ENCODE peak calls at places on chromosomes 3 and 15, in four cellular contexts. One of them, this sample, is unnamed.

GRCh38 chr15:55654541-55654940 is 66.4 kb upstream of the PYGO1 start:
- DNase-seq in H1: no peak
- DNase-seq in GM12878: no peak
- DNase-seq in HepG2: no peak
- DNase-seq in this sample: no peak

GRCh38 chr15:69784808-69785550 is 312.7 kb downstream of the TLE3 start:
- DNase-seq in H1: no peak
- DNase-seq in GM12878: no peak
- DNase-seq in HepG2: no peak
- DNase-seq in this sample: no peak

GRCh38 chr3:131231710-131232348 is 149.7 kb upstream of the NUDT16 start:
- DNase-seq in H1: no peak
- DNase-seq in GM12878: no peak
- DNase-seq in HepG2: peak
- DNase-seq in this sample: no peak

GRCh38 chr3:152328841-152329240 is 60.1 kb downstream of the MBNL1 start:
- DNase-seq in H1: no peak
- DNase-seq in GM12878: no peak
- DNase-seq in HepG2: peak
- DNase-seq in this sample: no peak

GRCh38 chr3:71432044-71432970 is 151.2 kb downstream of the FOXP1 start:
- DNase-seq in H1: no peak
- DNase-seq in GM12878: no peak
- DNase-seq in HepG2: no peak
- DNase-seq in this sample: no peak

GRCh38 chr3:124599779-124600693 is 130.2 kb upstream of the UMPS start:
- DNase-seq in H1: no peak
- DNase-seq in GM12878: no peak
- DNase-seq in HepG2: peak
- DNase-seq in this sample: no peak

GRCh38 chr3:182668974-182669373 is 124.3 kb upstream of the ATP11B start:
- DNase-seq in H1: no peak
- DNase-seq in GM12878: no peak
- DNase-seq in HepG2: no peak
- DNase-seq in this sample: no peak

GRCh38 chr3:139979991-139980390 is 45.0 kb downstream of the CLSTN2 start:
- DNase-seq in H1: no peak
- DNase-seq in GM12878: no peak
- DNase-seq in HepG2: no peak
- DNase-seq in this sample: no peak

GRCh38 chr3:89332311-89333159 is 225.1 kb downstream of the EPHA3 start:
- DNase-seq in H1: peak
- DNase-seq in GM12878: no peak
- DNase-seq in HepG2: no peak
- DNase-seq in this sample: no peak

GRCh38 chr15:71707230-71708051 is 102.9 kb upstream of the NR2E3 start:
- DNase-seq in H1: no peak
- DNase-seq in GM12878: no peak
- DNase-seq in HepG2: no peak
- DNase-seq in this sample: no peak

GRCh38 chr3:127671523-127672428 is 976 bp upstream of the ABTB1 start:
- DNase-seq in H1: no peak
- DNase-seq in GM12878: no peak
- DNase-seq in HepG2: no peak
- DNase-seq in this sample: peak

GRCh38 chr15:69493406-69493805 is 40.8 kb downstream of the RPLP1 start:
- DNase-seq in H1: no peak
- DNase-seq in GM12878: no peak
- DNase-seq in HepG2: no peak
- DNase-seq in this sample: no peak

GRCh38 chr3:58274027-58274614 is 31.9 kb upstream of the RPP14 start:
- DNase-seq in H1: no peak
- DNase-seq in GM12878: no peak
- DNase-seq in HepG2: no peak
- DNase-seq in this sample: no peak

GRCh38 chr3:127691494-127691893 is 18.7 kb downstream of the ABTB1 start:
- DNase-seq in H1: no peak
- DNase-seq in GM12878: no peak
- DNase-seq in HepG2: no peak
- DNase-seq in this sample: no peak

GRCh38 chr3:108642526-108642925 is 53.0 kb downstream of the DZIP3 start:
- DNase-seq in H1: no peak
- DNase-seq in GM12878: no peak
- DNase-seq in HepG2: no peak
- DNase-seq in this sample: no peak

GRCh38 chr3:11185564-11186317 is 31.4 kb downstream of the HRH1 start:
- DNase-seq in H1: no peak
- DNase-seq in GM12878: no peak
- DNase-seq in HepG2: no peak
- DNase-seq in this sample: no peak

GRCh38 chr15:71223516-71223915 is 108.2 kb downstream of the THSD4 start:
- DNase-seq in H1: no peak
- DNase-seq in GM12878: no peak
- DNase-seq in HepG2: no peak
- DNase-seq in this sample: no peak

DNA sequence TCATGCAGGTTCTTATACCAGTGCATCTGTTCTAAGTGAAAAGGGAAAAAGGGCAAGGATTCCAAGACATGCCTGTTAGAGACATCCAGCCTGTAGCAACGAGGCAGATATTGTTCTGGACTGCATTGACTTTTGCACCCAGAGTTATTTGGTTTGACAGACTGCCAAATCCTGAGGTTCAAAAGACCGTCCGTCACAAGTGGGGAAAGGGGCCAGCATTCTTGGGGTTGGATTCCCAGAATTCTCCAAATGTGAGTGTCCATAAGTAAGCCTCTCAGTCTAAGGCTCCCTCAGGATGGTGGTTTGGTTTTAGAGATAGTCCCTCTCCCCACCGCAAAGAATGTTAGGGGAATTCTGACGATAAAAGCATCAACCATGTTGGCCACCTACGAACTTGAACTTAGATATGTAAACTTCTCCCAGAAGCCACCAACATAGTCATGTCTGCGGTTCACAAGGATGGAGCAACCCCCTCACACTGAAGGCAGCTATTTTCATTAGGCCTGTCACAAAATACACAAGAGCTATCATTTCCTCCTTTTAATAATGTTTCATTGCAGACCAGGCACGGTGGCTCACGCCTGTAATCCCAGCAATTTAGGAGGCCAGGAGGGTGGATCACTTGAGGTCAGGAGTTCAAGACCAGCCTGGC is 13.6 kb upstream of the LACTB start:
- DNase-seq in H1: no peak
- DNase-seq in GM12878: no peak
- DNase-seq in HepG2: peak
- DNase-seq in this sample: no peak
- TF ChIP-seq KDM1A in H1: no peak
- TF ChIP-seq KDM1A in GM12878: no peak
- TF ChIP-seq KDM1A in HepG2: no peak
- TF ChIP-seq KDM1A in this sample: no peak

DNA sequence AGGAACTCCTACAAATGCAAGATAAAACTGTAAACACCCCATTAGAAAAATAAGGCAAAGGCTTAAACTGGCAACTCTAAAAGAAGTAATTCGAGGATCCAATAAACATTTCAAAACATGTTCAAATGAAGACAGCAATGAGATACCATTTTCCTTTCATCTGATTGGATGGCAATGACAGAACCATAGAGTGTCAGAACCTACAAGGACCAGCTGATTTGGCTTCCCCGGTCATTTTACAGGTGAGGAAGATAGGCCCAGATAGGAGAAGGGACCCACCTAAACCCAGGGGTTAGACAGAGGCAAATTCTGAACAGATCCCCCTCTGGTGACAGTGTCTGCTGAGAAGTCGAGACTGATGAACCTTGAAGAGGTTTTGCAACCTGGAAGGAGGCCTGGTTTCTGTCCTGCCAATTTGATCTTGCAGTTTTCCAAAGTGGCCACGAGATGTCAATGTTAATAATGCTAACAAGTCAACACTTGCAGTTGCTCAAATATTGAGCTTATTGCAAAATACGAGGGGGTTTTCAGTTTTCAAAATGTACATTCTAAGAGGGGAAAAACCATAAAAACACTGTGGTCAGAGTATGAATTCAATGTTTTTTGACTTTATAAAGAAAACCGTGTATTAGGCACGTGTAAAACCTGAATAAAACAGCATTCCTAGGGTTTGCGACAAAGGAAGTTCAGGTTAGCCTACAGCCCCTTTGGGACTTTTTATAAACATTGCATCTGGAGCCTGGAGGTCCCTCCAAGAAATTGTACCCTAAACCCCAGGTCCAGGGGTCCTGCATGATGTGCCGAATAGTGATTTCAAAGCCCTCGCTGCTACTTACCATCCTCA is 21.5 kb downstream of the CFAP161 start:
- DNase-seq in H1: no peak
- DNase-seq in GM12878: no peak
- DNase-seq in HepG2: peak
- DNase-seq in this sample: peak
- TF ChIP-seq HDAC2 in H1: no peak
- TF ChIP-seq HDAC2 in GM12878: no peak
- TF ChIP-seq HDAC2 in HepG2: no peak
- TF ChIP-seq HDAC2 in this sample: no peak

GRCh38 chr3:180802837-180803236 is 109.6 kb upstream of the FXR1 start:
- DNase-seq in H1: no peak
- DNase-seq in GM12878: no peak
- DNase-seq in HepG2: peak
- DNase-seq in this sample: peak
- TF ChIP-seq SRF in H1: no peak
- TF ChIP-seq SRF in GM12878: no peak
- TF ChIP-seq SRF in HepG2: no peak
- TF ChIP-seq SRF in this sample: no peak

GRCh38 chr3:39346785-39347585 is 17.5 kb downstream of the CCR8 start:
- DNase-seq in H1: no peak
- DNase-seq in GM12878: no peak
- DNase-seq in HepG2: no peak
- DNase-seq in this sample: peak
- TF ChIP-seq KDM1A in H1: no peak
- TF ChIP-seq KDM1A in GM12878: no peak
- TF ChIP-seq KDM1A in HepG2: no peak
- TF ChIP-seq KDM1A in this sample: peak

GRCh38 chr3:65901236-65901635 is 137.5 kb downstream of the MAGI1 start:
- DNase-seq in H1: no peak
- DNase-seq in GM12878: no peak
- DNase-seq in HepG2: no peak
- DNase-seq in this sample: no peak
- TF ChIP-seq HDAC2 in H1: no peak
- TF ChIP-seq HDAC2 in GM12878: no peak
- TF ChIP-seq HDAC2 in HepG2: no peak
- TF ChIP-seq HDAC2 in this sample: no peak

GRCh38 chr15:37019479-37020433 is 80.6 kb downstream of the MEIS2 start:
- DNase-seq in H1: no peak
- DNase-seq in GM12878: no peak
- DNase-seq in HepG2: peak
- DNase-seq in this sample: peak
- TF ChIP-seq SRF in H1: no peak
- TF ChIP-seq SRF in GM12878: no peak
- TF ChIP-seq SRF in HepG2: no peak
- TF ChIP-seq SRF in this sample: no peak

DNA sequence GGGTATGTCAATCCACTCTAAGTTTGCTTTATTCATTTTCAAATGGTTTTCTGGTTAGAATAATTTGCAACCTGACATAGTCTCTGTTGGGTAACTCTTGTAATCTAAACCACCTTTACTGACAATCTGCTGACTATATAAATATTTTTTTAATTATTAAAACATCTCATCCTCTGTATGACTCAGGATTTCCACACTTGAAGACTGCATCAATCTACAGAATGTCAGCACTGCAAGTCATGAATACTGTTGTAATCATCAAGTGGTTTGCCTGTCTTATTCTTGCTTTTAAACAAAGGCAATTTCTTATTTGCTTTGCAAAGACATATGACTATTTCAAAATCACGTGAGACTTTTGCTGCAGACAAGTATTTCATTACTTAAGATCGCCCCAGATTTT is 42.1 kb downstream of the VGLL3 start:
- DNase-seq in H1: no peak
- DNase-seq in GM12878: no peak
- DNase-seq in HepG2: no peak
- DNase-seq in this sample: no peak
- TF ChIP-seq KDM1A in H1: no peak
- TF ChIP-seq KDM1A in GM12878: no peak
- TF ChIP-seq KDM1A in HepG2: no peak
- TF ChIP-seq KDM1A in this sample: no peak

GRCh38 chr15:40365016-40365415 is 7.0 kb downstream of the DISP2 start:
- DNase-seq in H1: no peak
- DNase-seq in GM12878: no peak
- DNase-seq in HepG2: no peak
- DNase-seq in this sample: no peak

GRCh38 chr15:40367673-40368611 is 9.9 kb downstream of the DISP2 start:
- DNase-seq in H1: peak
- DNase-seq in GM12878: peak
- DNase-seq in HepG2: peak
- DNase-seq in this sample: peak

GRCh38 chr15:40365624-40366023 is 7.6 kb downstream of the DISP2 start:
- DNase-seq in H1: no peak
- DNase-seq in GM12878: no peak
- DNase-seq in HepG2: no peak
- DNase-seq in this sample: no peak

GRCh38 chr15:40367038-40367672 is 9.1 kb downstream of the DISP2 start:
- DNase-seq in H1: no peak
- DNase-seq in GM12878: no peak
- DNase-seq in HepG2: no peak
- DNase-seq in this sample: no peak

DNA sequence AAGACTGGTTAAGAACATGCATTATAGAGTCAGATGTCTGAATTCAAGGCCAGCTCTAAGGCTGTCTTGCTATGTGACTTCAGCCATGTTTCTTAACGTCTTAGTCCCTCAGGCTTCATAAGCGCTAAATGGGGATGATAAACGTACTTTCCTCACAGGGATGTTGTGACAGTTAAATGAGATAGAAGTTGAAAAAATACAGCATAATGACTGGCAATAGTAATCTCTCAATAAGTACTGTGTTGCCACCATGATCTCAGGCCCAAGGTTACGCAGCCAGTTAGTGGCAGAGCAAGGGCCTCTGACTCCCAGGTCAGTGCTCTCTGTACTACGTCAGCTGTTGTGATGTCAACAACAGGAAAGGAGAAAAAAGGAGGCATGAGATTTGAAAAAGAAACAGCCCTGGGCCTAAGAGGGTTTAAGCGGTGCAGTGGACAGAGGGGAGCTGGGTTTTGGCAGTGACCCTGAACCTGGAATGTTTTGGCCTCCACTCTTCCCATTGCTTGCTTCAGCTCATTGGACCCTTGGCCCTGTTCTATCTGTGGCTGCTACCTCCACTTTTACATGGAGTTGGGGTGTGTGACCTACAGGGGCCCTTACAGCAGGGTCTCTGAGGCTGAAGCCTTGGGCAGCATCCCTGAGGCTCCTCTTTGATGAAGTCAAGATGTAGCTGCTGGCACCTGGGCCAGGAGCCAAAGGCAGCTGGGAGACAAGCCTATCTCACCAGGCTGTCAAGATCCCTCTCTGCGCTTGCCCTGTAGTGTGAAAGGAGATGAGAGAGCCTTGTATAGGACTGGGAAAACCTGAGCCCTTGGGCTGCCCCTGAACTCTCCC is 8.4 kb downstream of the DISP2 start:
- DNase-seq in H1: no peak
- DNase-seq in GM12878: no peak
- DNase-seq in HepG2: no peak
- DNase-seq in this sample: no peak
- TF ChIP-seq HDAC2 in H1: no peak
- TF ChIP-seq HDAC2 in GM12878: no peak
- TF ChIP-seq HDAC2 in HepG2: no peak
- TF ChIP-seq HDAC2 in this sample: no peak

This sample was measured in K562.